ENCODE peak calls at places on chromosomes 12 and 14, in five cellular contexts. One of them, this sample, is unnamed. For H3K27me3, the result is how much of the 10 kb centered on the place peaks cover.

GRCh38 chr12:48454675-48455074 is 17.7 kb upstream of the ANP32D start:
- DNase-seq in lower lobe of right lung: no peak
- DNase-seq in fibroblast of lung: no peak
- DNase-seq in left ventricle myocardium inferior: no peak
- DNase-seq in neural progenitor cell: peak
- DNase-seq in this sample: peak

GRCh38 chr12:122079038-122079531 is 529 bp downstream of the MLXIP start:
- DNase-seq in left ventricle myocardium inferior: no peak
- DNase-seq in fibroblast of lung: no peak
- DNase-seq in lower lobe of right lung: peak
- DNase-seq in neural progenitor cell: peak
- DNase-seq in this sample: no peak

GRCh38 chr12:7642287-7642686 is 23.4 kb downstream of the APOBEC1 start:
- DNase-seq in fibroblast of lung: no peak
- DNase-seq in neural progenitor cell: no peak
- DNase-seq in lower lobe of right lung: no peak
- DNase-seq in left ventricle myocardium inferior: no peak
- DNase-seq in this sample: no peak

GRCh38 chr12:112175361-112176155 is 50.2 kb downstream of the TRAFD1 start:
- DNase-seq in left ventricle myocardium inferior: no peak
- DNase-seq in lower lobe of right lung: no peak
- DNase-seq in fibroblast of lung: no peak
- DNase-seq in neural progenitor cell: no peak
- DNase-seq in this sample: no peak

GRCh38 chr14:52327374-52328226 is 13.5 kb downstream of the PTGER2 start:
- DNase-seq in neural progenitor cell: no peak
- DNase-seq in lower lobe of right lung: no peak
- DNase-seq in left ventricle myocardium inferior: no peak
- DNase-seq in fibroblast of lung: peak
- DNase-seq in this sample: no peak

GRCh38 chr12:79233341-79233761 is 368.8 kb downstream of the SYT1 start:
- DNase-seq in left ventricle myocardium inferior: no peak
- DNase-seq in fibroblast of lung: no peak
- DNase-seq in neural progenitor cell: no peak
- DNase-seq in lower lobe of right lung: no peak
- DNase-seq in this sample: no peak

GRCh38 chr12:130764073-130764472 is 48.0 kb upstream of the RIMBP2 start:
- DNase-seq in lower lobe of right lung: no peak
- DNase-seq in fibroblast of lung: peak
- DNase-seq in neural progenitor cell: no peak
- DNase-seq in left ventricle myocardium inferior: no peak
- DNase-seq in this sample: peak

GRCh38 chr14:60151715-60152114 is 13.5 kb downstream of the DHRS7 start:
- DNase-seq in left ventricle myocardium inferior: peak
- DNase-seq in fibroblast of lung: peak
- DNase-seq in lower lobe of right lung: peak
- DNase-seq in neural progenitor cell: no peak
- DNase-seq in this sample: peak

GRCh38 chr12:3117628-3118027 is 40.4 kb downstream of the TSPAN9 start:
- DNase-seq in fibroblast of lung: peak
- DNase-seq in lower lobe of right lung: no peak
- DNase-seq in neural progenitor cell: no peak
- DNase-seq in left ventricle myocardium inferior: no peak
- DNase-seq in this sample: peak

GRCh38 chr14:51069065-51069464 is 25.8 kb downstream of the TRIM9 start:
- DNase-seq in lower lobe of right lung: no peak
- DNase-seq in neural progenitor cell: no peak
- DNase-seq in fibroblast of lung: no peak
- DNase-seq in left ventricle myocardium inferior: no peak
- DNase-seq in this sample: peak

GRCh38 chr14:21525995-21526671 is at the start of gene SALL2:
- DNase-seq in lower lobe of right lung: peak
- DNase-seq in left ventricle myocardium inferior: peak
- DNase-seq in fibroblast of lung: peak
- DNase-seq in neural progenitor cell: peak
- DNase-seq in this sample: peak

GRCh38 chr14:21523203-21523602 is 2.9 kb downstream of the SALL2 start:
- DNase-seq in lower lobe of right lung: no peak
- DNase-seq in neural progenitor cell: no peak
- DNase-seq in fibroblast of lung: no peak
- DNase-seq in left ventricle myocardium inferior: no peak
- DNase-seq in this sample: no peak

GRCh38 chr14:21525571-21525970 is 575 bp downstream of the SALL2 start:
- DNase-seq in neural progenitor cell: peak
- DNase-seq in lower lobe of right lung: no peak
- DNase-seq in fibroblast of lung: peak
- DNase-seq in left ventricle myocardium inferior: no peak
- DNase-seq in this sample: no peak

GRCh38 chr14:21526672-21527319 is 650 bp upstream of the SALL2 start:
- DNase-seq in neural progenitor cell: peak
- DNase-seq in left ventricle myocardium inferior: no peak
- DNase-seq in lower lobe of right lung: no peak
- DNase-seq in fibroblast of lung: no peak
- DNase-seq in this sample: no peak

DNA sequence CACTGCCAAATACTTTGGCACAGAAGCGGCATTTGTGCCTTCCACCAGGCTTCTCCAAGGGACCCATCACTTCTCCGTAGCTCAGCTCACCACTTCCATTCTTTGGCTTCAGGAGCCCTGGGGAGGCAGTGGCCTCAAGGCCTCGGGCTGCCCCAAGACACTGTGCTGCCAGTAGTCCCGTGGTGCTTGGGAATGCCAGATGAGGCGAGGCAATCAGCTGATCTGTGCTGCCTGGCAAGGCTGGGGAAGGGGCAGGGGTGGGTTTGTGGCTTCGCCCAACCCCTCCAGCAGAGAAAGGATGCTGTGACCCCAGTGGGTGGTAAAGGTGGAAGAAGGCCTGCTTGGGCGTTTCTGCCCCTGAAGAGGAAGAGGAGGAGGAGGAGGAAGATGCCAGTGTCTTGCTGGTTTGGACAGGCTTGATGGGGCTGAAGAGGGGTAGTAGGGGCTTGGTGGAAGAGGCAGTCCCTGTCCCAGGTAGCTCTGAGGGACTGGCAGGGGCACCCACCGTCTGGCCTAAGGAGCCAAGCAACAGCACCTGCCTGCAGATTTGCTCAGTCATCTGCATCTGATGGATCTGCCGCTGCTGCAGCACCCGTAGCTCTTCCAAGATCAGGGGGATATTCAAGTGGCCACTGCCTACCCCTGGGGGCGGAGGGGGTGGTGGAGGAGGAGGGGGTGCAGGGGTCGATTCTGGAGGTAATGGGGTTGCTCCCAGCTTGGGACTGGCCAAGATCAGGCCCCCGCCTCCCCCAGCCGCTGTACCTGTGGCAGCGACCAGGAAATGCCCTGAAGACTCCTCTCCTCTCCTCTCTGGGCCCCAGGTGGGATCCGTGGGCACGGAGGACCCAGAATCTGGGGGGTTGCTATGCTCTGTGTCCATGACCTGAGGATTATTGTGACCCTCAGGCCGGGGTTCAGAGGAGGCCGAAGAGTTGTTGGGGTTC is 1.3 kb downstream of the SALL2 start:
- DNase-seq in lower lobe of right lung: no peak
- DNase-seq in left ventricle myocardium inferior: no peak
- DNase-seq in fibroblast of lung: no peak
- DNase-seq in neural progenitor cell: no peak
- DNase-seq in this sample: no peak
- H3K4me3 ChIP-seq in lower lobe of right lung: peak
- H3K4me3 ChIP-seq in left ventricle myocardium inferior: peak
- H3K4me3 ChIP-seq in fibroblast of lung: peak
- H3K4me3 ChIP-seq in neural progenitor cell: peak
- H3K4me3 ChIP-seq in this sample: no peak

DNA sequence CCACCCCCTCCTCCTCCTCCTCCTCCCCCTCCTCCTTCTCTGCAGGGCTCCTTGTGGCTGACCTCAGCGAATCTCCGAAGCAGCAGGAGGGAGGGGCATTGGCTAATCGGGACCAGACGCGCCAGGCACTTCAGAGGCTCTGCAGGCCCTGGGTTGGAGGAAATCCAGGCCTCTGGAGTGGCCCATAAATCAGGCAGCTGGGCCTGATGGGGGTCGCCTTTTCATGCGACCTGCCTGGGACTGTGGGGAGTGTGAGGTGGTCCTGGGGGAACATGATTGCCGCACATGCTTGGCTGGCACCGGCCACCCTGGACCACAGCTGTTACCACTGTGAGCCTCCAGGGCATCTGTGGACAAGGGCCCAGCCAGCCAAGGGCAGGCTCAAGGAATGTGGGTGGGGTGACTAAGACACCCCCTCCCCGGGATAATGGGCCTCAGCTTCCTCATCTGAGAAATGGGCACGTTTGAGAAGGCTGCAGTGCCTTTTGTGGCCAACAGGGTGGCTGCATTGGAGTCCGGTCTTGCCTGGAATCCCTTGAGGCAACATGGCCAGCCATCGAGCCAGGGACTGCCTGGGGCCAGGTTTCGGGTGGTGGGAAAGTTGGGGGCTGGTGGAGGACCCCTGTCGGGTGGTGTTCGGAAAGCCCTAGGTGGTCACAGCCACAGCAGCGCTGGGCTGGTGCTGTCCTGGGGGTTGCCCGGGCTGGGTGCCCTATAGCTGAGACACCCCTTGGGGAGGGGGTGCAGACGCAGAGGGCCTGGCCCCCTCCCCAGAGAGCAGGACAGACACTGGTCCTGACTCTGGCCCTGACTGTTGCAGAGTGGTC is 12.0 kb downstream of the KIF26A start:
- DNase-seq in neural progenitor cell: peak
- DNase-seq in lower lobe of right lung: no peak
- DNase-seq in left ventricle myocardium inferior: no peak
- DNase-seq in fibroblast of lung: peak
- DNase-seq in this sample: no peak
- TF ChIP-seq CTCF in neural progenitor cell: peak
- TF ChIP-seq CTCF in lower lobe of right lung: no peak
- TF ChIP-seq CTCF in left ventricle myocardium inferior: no peak
- TF ChIP-seq CTCF in fibroblast of lung: peak
- TF ChIP-seq CTCF in this sample: peak

GRCh38 chr12:123967121-123967586 is 5.5 kb downstream of the CCDC92 start:
- DNase-seq in neural progenitor cell: no peak
- DNase-seq in fibroblast of lung: no peak
- DNase-seq in left ventricle myocardium inferior: no peak
- DNase-seq in lower lobe of right lung: no peak
- DNase-seq in this sample: no peak

GRCh38 chr12:123962530-123962929 is 10.1 kb downstream of the CCDC92 start:
- DNase-seq in left ventricle myocardium inferior: no peak
- DNase-seq in fibroblast of lung: no peak
- DNase-seq in neural progenitor cell: no peak
- DNase-seq in lower lobe of right lung: no peak
- DNase-seq in this sample: no peak

GRCh38 chr12:123963829-123964228 is 8.8 kb downstream of the CCDC92 start:
- DNase-seq in fibroblast of lung: no peak
- DNase-seq in lower lobe of right lung: no peak
- DNase-seq in neural progenitor cell: no peak
- DNase-seq in left ventricle myocardium inferior: no peak
- DNase-seq in this sample: no peak

GRCh38 chr12:123965382-123965781 is 7.2 kb downstream of the CCDC92 start:
- DNase-seq in left ventricle myocardium inferior: no peak
- DNase-seq in neural progenitor cell: no peak
- DNase-seq in fibroblast of lung: no peak
- DNase-seq in lower lobe of right lung: no peak
- DNase-seq in this sample: no peak

GRCh38 chr12:123966596-123966995 is 6.0 kb downstream of the CCDC92 start:
- DNase-seq in neural progenitor cell: no peak
- DNase-seq in lower lobe of right lung: no peak
- DNase-seq in left ventricle myocardium inferior: no peak
- DNase-seq in fibroblast of lung: peak
- DNase-seq in this sample: no peak
- H3K27me3 ChIP-seq in neural progenitor cell: half or more
- H3K27me3 ChIP-seq in lower lobe of right lung: under half
- H3K27me3 ChIP-seq in left ventricle myocardium inferior: under half
- H3K27me3 ChIP-seq in fibroblast of lung: under half
- H3K27me3 ChIP-seq in this sample: under half

GRCh38 chr14:33758545-33758944 is 192.3 kb downstream of the EGLN3 start:
- DNase-seq in left ventricle myocardium inferior: no peak
- DNase-seq in lower lobe of right lung: no peak
- DNase-seq in fibroblast of lung: no peak
- DNase-seq in neural progenitor cell: no peak
- DNase-seq in this sample: no peak

GRCh38 chr14:33754264-33754663 is 196.6 kb downstream of the EGLN3 start:
- DNase-seq in left ventricle myocardium inferior: no peak
- DNase-seq in lower lobe of right lung: no peak
- DNase-seq in fibroblast of lung: no peak
- DNase-seq in neural progenitor cell: no peak
- DNase-seq in this sample: no peak

GRCh38 chr14:33756833-33757232 is 194.0 kb downstream of the EGLN3 start:
- DNase-seq in left ventricle myocardium inferior: no peak
- DNase-seq in neural progenitor cell: no peak
- DNase-seq in lower lobe of right lung: no peak
- DNase-seq in fibroblast of lung: no peak
- DNase-seq in this sample: no peak

GRCh38 chr14:33755358-33755757 is 195.5 kb downstream of the EGLN3 start:
- DNase-seq in fibroblast of lung: no peak
- DNase-seq in lower lobe of right lung: no peak
- DNase-seq in left ventricle myocardium inferior: no peak
- DNase-seq in neural progenitor cell: no peak
- DNase-seq in this sample: peak
- H3K4me3 ChIP-seq in fibroblast of lung: no peak
- H3K4me3 ChIP-seq in lower lobe of right lung: no peak
- H3K4me3 ChIP-seq in left ventricle myocardium inferior: no peak
- H3K4me3 ChIP-seq in neural progenitor cell: no peak
- H3K4me3 ChIP-seq in this sample: no peak

GRCh38 chr12:47388712-47389111 is 309.0 kb upstream of the AMIGO2 start:
- DNase-seq in neural progenitor cell: no peak
- DNase-seq in left ventricle myocardium inferior: no peak
- DNase-seq in fibroblast of lung: no peak
- DNase-seq in lower lobe of right lung: no peak
- DNase-seq in this sample: no peak
- TF ChIP-seq CTCF in neural progenitor cell: no peak
- TF ChIP-seq CTCF in left ventricle myocardium inferior: no peak
- TF ChIP-seq CTCF in fibroblast of lung: no peak
- TF ChIP-seq CTCF in lower lobe of right lung: no peak
- TF ChIP-seq CTCF in this sample: no peak